ENCODE peak calls at places on chromosomes 13 and 19, in eight cellular contexts. T is HepG2, R is upper lobe of left lung, N is Panc1, L is GM12878, W is K562, A is HCT116, O is GM23338. C is an unnamed sample.

GRCh38 chr19:5204212-5204611 is 136.4 kb downstream of the PTPRS start:
- ATAC-seq in O (no peak), T (peak; percentile 30), A (no peak), W (no peak), L (no peak), R (no peak), N (no peak), C (no peak)

GRCh38 chr19:31220540-31220939 is 128.7 kb downstream of the TSHZ3 start:
- ATAC-seq in N (no peak), W (peak; percentile 75), T (no peak), R (no peak), O (peak; percentile 81), L (no peak), A (no peak), C (no peak)

GRCh38 chr19:51607920-51608562 is 22.2 kb downstream of the SIGLEC5 start:
- ATAC-seq in L (peak; percentile 46), R (peak; percentile 82), O (peak; percentile 94), N (no peak), A (peak; percentile 97), T (peak; percentile 71), W (peak; percentile 97), C (no peak)

GRCh38 chr13:51659276-51660127 is 75.2 kb downstream of the WDFY2 start:
- ATAC-seq in A (no peak), R (no peak), L (no peak), T (peak; percentile 62), O (no peak), W (no peak), N (no peak), C (no peak)

GRCh38 chr13:31101511-31102170 is 60.1 kb downstream of the HSPH1 start:
- ATAC-seq in A (no peak), R (no peak), L (peak; percentile 42), O (no peak), N (no peak), T (no peak), W (no peak), C (no peak)

GRCh38 chr19:53624776-53625540 is 6.8 kb upstream of the DPRX start:
- ATAC-seq in T (no peak), W (no peak), L (no peak), N (no peak), R (no peak), O (no peak), A (no peak), C (no peak)

GRCh38 chr19:33132425-33132824 is 511 bp downstream of the WDR88 start:
- ATAC-seq in W (peak; percentile 70), T (peak; percentile 80), A (peak; percentile 68), L (no peak), O (peak; percentile 85), N (peak; percentile 57), R (peak; percentile 12), C (no peak)

GRCh38 chr13:99310382-99311031 is 3.3 kb upstream of the GPR183 start:
- ATAC-seq in L (peak; percentile 43), A (no peak), W (no peak), O (no peak), T (no peak), N (no peak), R (no peak), C (no peak)

GRCh38 chr19:4368128-4368820 is 24.9 kb downstream of the MPND start:
- ATAC-seq in W (no peak), A (no peak), N (no peak), O (no peak), L (peak; percentile 6), T (no peak), R (no peak), C (no peak)

GRCh38 chr13:106121173-106121754 is 414.2 kb downstream of the EFNB2 start:
- ATAC-seq in T (no peak), N (no peak), W (no peak), O (no peak), A (no peak), R (no peak), L (no peak), C (no peak)

GRCh38 chr19:56942749-56943148 is 102.2 kb upstream of the PEG3 start:
- ATAC-seq in O (no peak), W (no peak), N (no peak), R (peak; percentile 97), A (no peak), L (no peak), T (peak; percentile 63), C (peak; percentile 73)

GRCh38 chr13:98565726-98566577 is 11.0 kb downstream of the STK24 start:
- ATAC-seq in O (peak; percentile 21), R (peak; percentile 67), L (peak; percentile 2), W (peak; percentile 42), A (peak; percentile 21), T (peak; percentile 13), N (no peak), C (peak; percentile 64)

DNA sequence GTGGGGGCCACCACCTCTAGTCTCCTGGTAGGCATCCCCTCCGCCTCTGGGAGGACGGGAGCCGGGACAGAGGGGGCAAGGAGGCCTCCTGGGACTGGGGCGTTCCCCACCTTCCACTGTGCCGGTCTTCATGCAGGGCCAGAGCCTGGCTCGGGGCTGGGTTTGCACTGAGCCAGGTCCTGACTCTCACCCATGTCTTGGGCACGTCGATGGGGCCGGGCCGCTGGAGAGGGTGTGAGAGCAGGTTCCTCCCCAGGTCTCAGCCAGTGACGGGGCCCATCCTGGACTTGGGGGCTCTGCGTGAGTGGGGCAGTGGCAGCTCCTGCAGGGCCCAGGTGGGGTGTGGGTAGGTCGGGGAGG is 26.6 kb downstream of the ATP11A start:
- ATAC-seq in T (no peak), R (no peak), N (no peak), L (no peak), A (no peak), O (no peak), W (no peak), C (no peak)
- TF ChIP-seq POLR2AphosphoS5 in T (no peak), R (no peak), N (no peak), L (no peak), A (no peak), O (no peak), W (no peak), C (no peak)

GRCh38 chr19:36140289-36141038 is 598 bp downstream of the CAPNS1 start:
- ATAC-seq in T (peak; percentile 30), A (peak; percentile 7), O (peak; percentile 23), L (peak; percentile 51), R (peak; percentile 11), N (peak; percentile 40), W (peak; percentile 56), C (peak; percentile 19)

GRCh38 chr19:36142496-36142895 is 2.6 kb downstream of the CAPNS1 start:
- ATAC-seq in O (no peak), W (no peak), N (no peak), L (no peak), T (no peak), R (no peak), A (no peak), C (no peak)

GRCh38 chr19:36139473-36140288 is at the start of gene CAPNS1:
- ATAC-seq in L (peak; percentile 88), N (peak; percentile 85), W (peak; percentile 87), T (peak; percentile 88), R (peak; percentile 96), O (peak; percentile 69), A (peak; percentile 72), C (peak; percentile 94)

GRCh38 chr19:36142046-36142445 is 2.2 kb downstream of the CAPNS1 start:
- ATAC-seq in W (no peak), R (no peak), N (no peak), O (no peak), A (no peak), L (no peak), T (no peak), C (no peak)

GRCh38 chr19:36141039-36141914 is 1.4 kb downstream of the CAPNS1 start:
- ATAC-seq in O (peak; percentile 80), W (peak; percentile 81), T (peak; percentile 54), A (peak; percentile 70), L (peak; percentile 79), N (peak; percentile 72), R (peak; percentile 80), C (peak; percentile 73)
- TF ChIP-seq POLR2AphosphoS5 in O (peak; percentile 42), W (no peak), T (no peak), A (peak; percentile 29), L (no peak), N (no peak), R (peak; percentile 78), C (peak; percentile 79)

DNA sequence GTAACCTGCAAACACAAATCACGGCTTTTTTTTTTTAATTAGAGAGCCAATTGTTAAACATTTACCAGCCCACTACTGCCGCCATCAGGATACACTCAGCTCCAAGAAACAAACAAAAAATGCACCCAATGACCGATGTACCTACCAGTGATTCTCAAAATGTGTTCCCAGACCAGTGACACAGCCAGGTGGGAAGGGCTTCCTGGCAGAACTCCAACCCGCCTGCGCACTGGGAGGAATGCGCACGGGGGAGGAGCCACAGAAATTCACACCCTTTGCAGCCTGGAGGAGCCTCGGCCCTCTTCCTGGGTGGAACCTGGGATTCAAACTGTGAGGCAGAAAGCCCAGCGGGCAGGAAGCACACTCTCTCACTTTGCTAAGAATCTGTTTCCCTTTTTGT is 255.9 kb downstream of the TBC1D4 start:
- ATAC-seq in T (no peak), R (peak; percentile 81), L (no peak), O (peak; percentile 90), W (peak; percentile 87), A (peak; percentile 63), N (no peak), C (no peak)
- TF ChIP-seq POLR2AphosphoS5 in T (no peak), R (no peak), L (no peak), O (no peak), W (no peak), A (no peak), N (no peak), C (no peak)

GRCh38 chr13:21674271-21675009 is 3.6 kb downstream of the FGF9 start:
- ATAC-seq in N (no peak), A (no peak), T (no peak), L (no peak), W (no peak), O (peak; percentile 17), R (no peak), C (no peak)
- TF ChIP-seq POLR2AphosphoS5 in N (no peak), A (no peak), T (no peak), L (no peak), W (no peak), O (no peak), R (no peak), C (no peak)

GRCh38 chr19:38731654-38732301 is 12.5 kb downstream of the CAPN12 start:
- ATAC-seq in W (no peak), O (no peak), N (no peak), R (peak; percentile 53), A (no peak), T (no peak), L (no peak), C (no peak)
- TF ChIP-seq POLR2AphosphoS5 in W (no peak), O (no peak), N (peak; percentile 83), R (peak; percentile 25), A (peak; percentile 28), T (no peak), L (no peak), C (no peak)